ENCODE peak calls at places on chromosome 14, in nine cellular contexts. A is upper lobe of left lung, C is sigmoid colon, E is prostate gland, B is stomach, M is spleen, U is GM23338, D is breast epithelium, V is HCT116. R is an unnamed sample.

GRCh38 chr14:60575008-60575407 is 66.1 kb downstream of the SIX6 start:
- DNase-seq in M (no peak), B (no peak), D (no peak), A (no peak), E (no peak), V (no peak), C (no peak), U (no peak), R (no peak)

GRCh38 chr14:93262446-93262845 is 55.4 kb downstream of the UBR7 start:
- DNase-seq in B (no peak), C (no peak), D (no peak), U (no peak), V (no peak), E (peak), M (no peak), A (no peak), R (no peak)

GRCh38 chr14:96053600-96054381 is 14.6 kb downstream of the C14orf132 start:
- DNase-seq in U (no peak), V (no peak), B (no peak), A (no peak), C (peak), E (no peak), D (no peak), M (peak), R (no peak)

GRCh38 chr14:37968664-37969225 is 239.0 kb upstream of the SSTR1 start:
- DNase-seq in M (no peak), C (no peak), A (no peak), U (no peak), E (no peak), B (no peak), V (no peak), D (no peak), R (no peak)

GRCh38 chr14:30389901-30390394 is 169.0 kb upstream of the G2E3 start:
- DNase-seq in B (no peak), V (no peak), D (no peak), M (no peak), C (no peak), E (no peak), U (peak), A (no peak), R (no peak)

GRCh38 chr14:104682107-104682593 is 7.3 kb upstream of the INF2 start:
- DNase-seq in E (no peak), V (no peak), B (no peak), U (peak), C (peak), A (no peak), M (no peak), D (no peak), R (no peak)

GRCh38 chr14:55048900-55049437 is 2.5 kb upstream of the MAPK1IP1L start:
- DNase-seq in E (no peak), U (no peak), B (no peak), D (no peak), M (no peak), C (no peak), V (no peak), A (no peak), R (no peak)

GRCh38 chr14:49972199-49972671 is 79.4 kb downstream of the ARF6 start:
- DNase-seq in B (no peak), C (no peak), V (no peak), M (no peak), A (no peak), E (peak), D (peak), U (no peak), R (no peak)

GRCh38 chr14:22131749-22132476 is 457.1 kb downstream of the DAD1 start:
- DNase-seq in E (no peak), M (no peak), V (no peak), A (no peak), C (no peak), U (peak), D (no peak), B (no peak), R (no peak)

GRCh38 chr14:90450667-90451066 is 53.8 kb downstream of the CALM1 start:
- DNase-seq in D (no peak), C (no peak), U (no peak), E (no peak), A (no peak), V (no peak), B (no peak), M (no peak), R (no peak)

GRCh38 chr14:32311294-32312009 is 17.6 kb upstream of the AKAP6 start:
- DNase-seq in V (no peak), E (no peak), B (no peak), D (no peak), C (no peak), A (no peak), M (no peak), U (no peak), R (no peak)

GRCh38 chr14:64649383-64649998 is 54.7 kb upstream of the PLEKHG3 start:
- DNase-seq in C (peak), M (no peak), D (no peak), A (peak), B (no peak), E (no peak), V (no peak), U (peak), R (no peak)

GRCh38 chr14:66345986-66346385 is 140.2 kb upstream of the CCDC196 start:
- DNase-seq in E (no peak), A (no peak), M (no peak), C (no peak), V (no peak), D (no peak), U (no peak), B (no peak), R (no peak)

GRCh38 chr14:24143511-24143910 is 2.1 kb upstream of the EMC9 start:
- DNase-seq in V (no peak), A (no peak), U (no peak), E (no peak), B (no peak), M (peak), D (no peak), C (no peak), R (no peak)

GRCh38 chr14:21023817-21024667 is 819 bp downstream of the NDRG2 start:
- DNase-seq in U (peak), V (no peak), E (no peak), D (no peak), B (peak), C (no peak), M (no peak), A (no peak), R (no peak)

GRCh38 chr14:87175175-87175574 is 817.8 kb downstream of the GALC start:
- DNase-seq in C (no peak), B (no peak), M (no peak), E (no peak), V (no peak), A (no peak), D (no peak), U (no peak), R (no peak)

GRCh38 chr14:99255621-99256482 is 16.1 kb downstream of the BCL11B start:
- DNase-seq in E (no peak), V (no peak), B (no peak), M (no peak), D (no peak), A (no peak), C (no peak), U (peak), R (no peak)

GRCh38 chr14:59582845-59583509 is 6.4 kb upstream of the CCDC175 start:
- DNase-seq in V (no peak), E (no peak), A (no peak), U (peak), C (no peak), M (no peak), D (no peak), B (no peak), R (no peak)

GRCh38 chr14:97887690-97888089 is 1090.5 kb downstream of the VRK1 start:
- DNase-seq in U (no peak), A (no peak), C (no peak), M (no peak), B (no peak), V (no peak), D (no peak), E (no peak), R (no peak)

GRCh38 chr14:93086441-93087055 is 29.2 kb downstream of the ITPK1 start:
- DNase-seq in A (no peak), C (no peak), B (no peak), V (no peak), M (no peak), U (no peak), E (no peak), D (no peak), R (no peak)

GRCh38 chr14:28707814-28708213 is 58.8 kb upstream of the FOXG1 start:
- DNase-seq in M (no peak), E (no peak), B (no peak), A (no peak), V (no peak), C (no peak), D (no peak), U (no peak), R (no peak)

GRCh38 chr14:36655963-36656768 is 5.5 kb upstream of the PAX9 start:
- DNase-seq in V (peak), C (no peak), M (no peak), U (peak), B (no peak), D (no peak), E (no peak), A (no peak), R (no peak)

GRCh38 chr14:90969493-90970166 is 90.8 kb downstream of the RPS6KA5 start:
- DNase-seq in V (peak), D (no peak), A (no peak), U (no peak), B (no peak), C (no peak), M (no peak), E (no peak), R (no peak)

GRCh38 chr14:100673085-100673806 is 53.4 kb upstream of the DLK1 start:
- DNase-seq in B (peak), M (no peak), C (no peak), U (peak), D (no peak), A (peak), V (no peak), E (peak), R (no peak)

GRCh38 chr14:83909507-83909906 is 1620.4 kb upstream of the FLRT2 start:
- DNase-seq in U (no peak), E (no peak), C (no peak), A (no peak), V (no peak), B (no peak), M (no peak), D (no peak), R (no peak)

GRCh38 chr14:79144891-79145290 is 974.7 kb downstream of the NRXN3 start:
- DNase-seq in E (no peak), A (no peak), D (no peak), V (no peak), B (no peak), U (no peak), C (no peak), M (no peak), R (no peak)

GRCh38 chr14:52068741-52069616 is at the start of gene NID2:
- DNase-seq in M (peak), U (peak), A (peak), D (peak), V (no peak), B (peak), C (peak), E (peak), R (peak)

GRCh38 chr14:54606178-54606577 is 39.2 kb downstream of the SAMD4A start:
- DNase-seq in U (peak), A (no peak), E (no peak), M (no peak), C (no peak), D (no peak), V (no peak), B (no peak), R (no peak)

GRCh38 chr14:104277416-104278213 is 139.2 kb downstream of the KIF26A start:
- DNase-seq in B (peak), A (peak), M (no peak), E (no peak), D (no peak), U (no peak), C (no peak), V (no peak), R (no peak)

GRCh38 chr14:57071639-57072038 is 197.1 kb downstream of the EXOC5 start:
- DNase-seq in A (no peak), E (no peak), C (no peak), U (no peak), V (no peak), M (no peak), D (no peak), B (no peak), R (no peak)

GRCh38 chr14:71472281-71472960 is 459.8 kb upstream of the RGS6 start:
- DNase-seq in C (no peak), E (no peak), U (no peak), V (no peak), D (no peak), B (no peak), A (no peak), M (no peak), R (peak)

GRCh38 chr14:96554315-96554910 is 52.2 kb downstream of the PAPOLA start:
- DNase-seq in A (no peak), B (no peak), D (no peak), V (no peak), E (no peak), U (no peak), C (no peak), M (no peak), R (no peak)

GRCh38 chr14:65334765-65335411 is 77.6 kb upstream of the FUT8 start:
- DNase-seq in V (no peak), B (peak), U (peak), C (no peak), E (no peak), D (no peak), M (no peak), A (peak), R (no peak)

GRCh38 chr14:52052991-52053390 is 15.9 kb downstream of the NID2 start:
- DNase-seq in M (no peak), U (no peak), B (no peak), A (no peak), D (no peak), C (no peak), E (no peak), V (no peak), R (no peak)

GRCh38 chr14:33848706-33849454 is 102.0 kb downstream of the EGLN3 start:
- DNase-seq in B (peak), D (no peak), M (no peak), A (peak), E (peak), V (peak), C (peak), U (peak), R (no peak)

GRCh38 chr14:73718742-73719251 is 4.6 kb upstream of the PNMA1 start:
- DNase-seq in C (peak), V (no peak), A (no peak), E (no peak), D (no peak), M (peak), B (no peak), U (peak), R (no peak)
- TF ChIP-seq POLR2AphosphoS5 in C (peak), V (no peak), A (no peak), E (no peak), D (no peak), M (peak), B (no peak), U (peak), R (no peak)

GRCh38 chr14:73741876-73742519 is 27.8 kb upstream of the PNMA1 start:
- DNase-seq in A (no peak), D (no peak), B (no peak), V (no peak), U (no peak), C (peak), M (peak), E (no peak), R (no peak)

GRCh38 chr14:73744175-73744867 is 30.1 kb upstream of the PNMA1 start:
- DNase-seq in C (no peak), A (no peak), E (no peak), U (no peak), D (no peak), V (no peak), B (no peak), M (peak), R (no peak)

GRCh38 chr14:73744874-73745529 is 30.8 kb upstream of the PNMA1 start:
- DNase-seq in C (peak), A (peak), V (peak), M (peak), B (peak), U (no peak), E (peak), D (peak), R (no peak)

GRCh38 chr14:73742520-73743238 is 28.5 kb upstream of the PNMA1 start:
- DNase-seq in C (no peak), A (no peak), M (no peak), E (no peak), U (no peak), D (no peak), B (no peak), V (no peak), R (no peak)

DNA sequence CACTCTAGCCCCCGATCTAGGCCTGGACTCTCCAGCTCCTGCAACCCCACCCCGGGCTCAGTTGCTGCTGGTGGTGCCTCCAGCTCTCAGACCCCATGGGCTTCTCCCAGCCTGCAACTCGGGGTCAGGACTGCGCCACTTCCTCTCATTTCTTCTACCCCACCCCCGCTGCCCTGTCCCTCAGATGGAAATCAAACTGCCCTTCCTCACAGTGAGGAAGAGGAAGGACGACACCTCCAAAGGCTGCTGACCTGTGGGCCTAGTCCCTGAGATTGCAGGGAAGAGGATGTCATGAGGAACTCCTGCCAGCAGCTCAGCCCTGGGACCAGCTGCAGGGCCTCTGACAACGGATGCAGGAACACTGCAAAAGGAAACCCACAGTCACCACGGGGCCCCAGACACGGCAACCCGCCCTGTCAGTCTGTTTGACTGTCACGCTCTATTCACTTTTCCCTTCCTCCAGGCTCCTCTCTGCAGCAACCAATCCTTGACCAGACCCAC is 29.3 kb upstream of the PNMA1 start:
- DNase-seq in D (no peak), B (no peak), V (no peak), U (no peak), A (peak), C (peak), E (no peak), M (peak), R (peak)
- TF ChIP-seq POLR2AphosphoS5 in D (no peak), B (no peak), V (no peak), U (no peak), A (peak), C (no peak), E (no peak), M (peak), R (peak)

GRCh38 chr14:77027538-77028383 is 747 bp downstream of the IRF2BPL start:
- DNase-seq in U (peak), E (peak), C (peak), V (no peak), M (peak), A (peak), D (peak), B (peak), R (peak)
- TF ChIP-seq POLR2AphosphoS5 in U (no peak), E (no peak), C (peak), V (peak), M (peak), A (peak), D (peak), B (no peak), R (peak)

DNA sequence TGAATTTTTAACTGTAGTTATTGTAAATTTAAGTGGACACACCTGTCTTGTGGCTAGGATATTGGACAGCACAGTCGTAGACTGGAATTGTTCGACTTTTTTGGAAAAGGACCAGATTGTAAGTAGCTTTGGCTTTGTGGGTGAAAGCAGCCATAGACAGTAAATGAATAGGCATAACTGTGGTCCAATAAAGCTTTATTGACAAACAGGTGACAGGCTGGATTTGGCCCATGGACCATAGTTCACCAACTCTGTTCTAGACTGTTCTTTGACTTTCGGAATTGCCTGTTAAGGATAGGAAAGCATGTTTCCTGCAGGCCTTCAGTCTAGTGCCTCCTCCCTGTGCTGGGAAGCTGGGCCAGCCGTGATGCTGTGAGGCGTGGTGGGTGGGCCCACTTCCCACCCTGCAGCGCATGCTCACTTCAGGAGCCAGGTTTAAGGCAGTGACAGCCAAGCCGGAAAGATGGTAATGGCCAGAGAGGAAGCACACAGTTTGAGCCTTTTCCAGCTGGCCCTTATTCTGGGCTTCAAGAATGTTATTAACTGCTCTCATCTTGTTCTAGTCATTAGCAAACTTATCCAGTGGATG is 51.8 kb downstream of the PPP2R5C start:
- DNase-seq in B (no peak), A (peak), E (no peak), V (no peak), D (no peak), M (no peak), U (no peak), C (peak), R (no peak)
- TF ChIP-seq POLR2AphosphoS5 in B (peak), A (peak), E (peak), V (no peak), D (peak), M (peak), U (no peak), C (no peak), R (no peak)

DNA sequence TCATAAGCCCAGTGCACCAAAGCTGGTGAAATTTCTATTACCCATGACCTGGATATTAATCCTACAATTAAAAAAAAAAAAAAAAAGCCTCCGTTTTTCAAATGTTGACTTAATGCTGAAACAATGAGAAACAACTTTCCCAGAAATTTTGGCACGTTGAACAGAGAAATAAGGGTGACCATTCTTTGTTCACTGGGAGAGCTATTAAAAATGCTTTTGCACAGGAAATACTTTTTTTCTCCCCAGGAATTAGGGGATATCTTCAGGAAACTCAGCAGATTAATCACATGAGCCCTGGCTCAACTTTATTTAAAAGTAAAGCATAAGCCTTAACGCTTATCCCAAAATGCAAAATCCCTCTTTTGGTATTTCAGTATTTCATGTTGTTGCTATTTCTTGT is 54.8 kb upstream of the FLRT2 start:
- DNase-seq in B (no peak), E (no peak), C (no peak), U (no peak), D (no peak), M (no peak), A (no peak), V (no peak), R (no peak)
- TF ChIP-seq POLR2AphosphoS5 in B (no peak), E (no peak), C (no peak), U (no peak), D (no peak), M (no peak), A (no peak), V (no peak), R (no peak)

DNA sequence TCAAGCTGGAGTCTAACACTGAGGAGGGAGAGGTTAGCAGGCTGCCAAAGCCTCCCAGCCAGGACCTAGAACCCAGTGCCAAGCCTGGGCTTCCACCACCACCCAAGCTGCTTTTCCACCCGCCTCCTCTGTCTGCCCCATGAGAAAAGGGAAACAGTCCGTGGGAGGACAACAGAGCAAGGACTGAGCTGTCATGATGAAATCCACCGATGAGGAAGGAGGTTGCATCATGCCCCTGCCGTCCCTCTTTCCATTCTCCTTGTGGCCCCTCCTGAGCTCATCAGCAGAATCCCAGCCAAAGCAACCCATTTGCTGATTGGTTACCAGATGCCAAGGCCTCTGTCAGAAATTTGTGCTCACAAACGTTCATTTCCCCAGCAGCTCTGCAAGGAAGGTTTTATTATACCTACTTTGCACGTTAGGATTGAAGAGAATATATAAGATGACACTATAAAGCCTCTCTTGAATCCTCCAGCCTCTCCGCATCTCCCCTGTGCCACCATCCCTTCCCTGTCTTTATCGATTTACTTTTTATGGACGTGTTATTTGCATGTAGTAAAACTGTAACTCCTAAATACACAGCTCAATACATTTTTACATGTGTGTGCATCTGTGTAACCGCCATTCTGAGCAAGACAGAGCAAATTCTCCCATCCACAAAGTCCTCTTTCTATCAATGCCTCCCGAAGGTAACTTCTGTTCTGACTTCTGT is 6.3 kb upstream of the SERPINA1 start:
- DNase-seq in A (peak), E (no peak), U (no peak), C (peak), D (no peak), M (peak), V (no peak), B (no peak), R (no peak)
- TF ChIP-seq POLR2AphosphoS5 in A (peak), E (no peak), U (no peak), C (no peak), D (no peak), M (peak), V (no peak), B (no peak), R (no peak)

GRCh38 chr14:89232366-89233070 is 184.5 kb downstream of the FOXN3 start:
- DNase-seq in A (no peak), M (no peak), E (no peak), C (no peak), D (no peak), B (no peak), U (no peak), V (no peak), R (no peak)
- TF ChIP-seq POLR2AphosphoS5 in A (no peak), M (no peak), E (no peak), C (no peak), D (no peak), B (no peak), U (no peak), V (no peak), R (no peak)

R was measured in GM12891.